ENCODE peak calls at places on chromosome 2, in four cellular contexts. X is neural progenitor cell; G is CD4-positive, CD25-positive, alpha-beta regulatory T cell; O is RWPE1. N is an unnamed sample.

GRCh38 chr2:215358891-215359575 is 47.2 kb downstream of the ATIC start:
- DNase-seq in O (no peak), G (no peak), X (no peak), N (no peak)

GRCh38 chr2:20450201-20451108 is 3.6 kb downstream of the RHOB start:
- DNase-seq in O (no peak), G (no peak), X (peak), N (no peak)

GRCh38 chr2:207475546-207475945 is 54.2 kb upstream of the CREB1 start:
- DNase-seq in O (no peak), X (no peak), G (no peak), N (no peak)

GRCh38 chr2:85843543-85843942 is 45.2 kb downstream of the ST3GAL5 start:
- DNase-seq in X (peak), G (peak), O (no peak), N (peak)

GRCh38 chr2:231452799-231453508 is 11.3 kb downstream of the NCL start:
- DNase-seq in G (no peak), X (peak), O (no peak), N (no peak)

GRCh38 chr2:150718280-150718679 is 230.8 kb upstream of the RND3 start:
- DNase-seq in O (no peak), G (no peak), X (no peak), N (no peak)

GRCh38 chr2:230162981-230163380 is 56.8 kb downstream of the SP110 start:
- DNase-seq in O (no peak), X (no peak), G (peak), N (no peak)

GRCh38 chr2:42425697-42426096 is 64.7 kb upstream of the COX7A2L start:
- DNase-seq in O (no peak), G (no peak), X (no peak), N (no peak)

GRCh38 chr2:41934323-41935003 is 113.4 kb upstream of the PKDCC start:
- DNase-seq in G (no peak), O (no peak), X (no peak), N (no peak)

GRCh38 chr2:134207589-134208209 is 46.2 kb upstream of the MGAT5 start:
- DNase-seq in O (peak), G (peak), X (peak), N (peak)

GRCh38 chr2:3465328-3465727 is 54.0 kb downstream of the ADI1 start:
- DNase-seq in G (no peak), O (no peak), X (no peak), N (no peak)

GRCh38 chr2:27708257-27708654 is 44.6 kb downstream of the SLC4A1AP start:
- DNase-seq in O (no peak), X (no peak), G (no peak), N (no peak)

GRCh38 chr2:114610677-114611076 is 168.2 kb downstream of the DPP10 start:
- DNase-seq in X (peak), G (no peak), O (peak), N (no peak)

GRCh38 chr2:165530-165929 is 98.3 kb downstream of the SH3YL1 start:
- DNase-seq in G (no peak), X (no peak), O (no peak), N (no peak)

GRCh38 chr2:110101280-110101844 is 14.3 kb downstream of the MALL start:
- DNase-seq in X (no peak), G (peak), O (peak), N (no peak)

GRCh38 chr2:84971799-84972790 is 1.1 kb downstream of the KCMF1 start:
- DNase-seq in O (no peak), X (peak), G (peak), N (peak)

GRCh38 chr2:240502430-240503121 is 55.2 kb downstream of the ANKMY1 start:
- DNase-seq in G (no peak), X (no peak), O (no peak), N (peak)

GRCh38 chr2:53562407-53562806 is 205.2 kb upstream of the CHAC2 start:
- DNase-seq in O (no peak), G (no peak), X (no peak), N (no peak)

GRCh38 chr2:114753145-114753544 is 310.7 kb downstream of the DPP10 start:
- DNase-seq in O (no peak), G (no peak), X (no peak), N (no peak)

GRCh38 chr2:127633556-127634065 is 12.3 kb upstream of the GPR17 start:
- DNase-seq in G (no peak), O (no peak), X (no peak), N (no peak)
- H3K27ac ChIP-seq in G (no peak), O (no peak), X (no peak), N (no peak)

DNA sequence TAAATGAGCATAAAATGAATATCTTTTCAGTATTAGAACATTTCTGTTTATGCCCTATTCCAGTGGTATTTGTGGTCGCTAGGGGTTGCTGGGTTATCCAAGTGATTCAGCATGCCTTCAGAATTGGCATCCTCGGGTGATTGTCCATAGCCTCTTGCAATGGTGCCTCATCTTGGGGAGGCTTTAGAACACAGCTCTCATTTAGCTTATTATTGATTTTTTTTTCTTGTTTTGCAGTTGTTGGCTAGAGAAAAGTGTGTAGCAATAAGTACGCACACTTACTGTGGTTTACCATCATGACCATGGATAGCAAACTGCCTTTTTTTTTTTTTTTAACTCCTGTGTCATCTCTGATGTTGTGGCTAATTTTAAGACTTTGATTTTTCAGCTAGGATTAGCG is 33.6 kb downstream of the PLEKHA3 start:
- DNase-seq in X (no peak), G (no peak), O (no peak), N (no peak)
- H3K27ac ChIP-seq in X (no peak), G (no peak), O (no peak), N (no peak)

DNA sequence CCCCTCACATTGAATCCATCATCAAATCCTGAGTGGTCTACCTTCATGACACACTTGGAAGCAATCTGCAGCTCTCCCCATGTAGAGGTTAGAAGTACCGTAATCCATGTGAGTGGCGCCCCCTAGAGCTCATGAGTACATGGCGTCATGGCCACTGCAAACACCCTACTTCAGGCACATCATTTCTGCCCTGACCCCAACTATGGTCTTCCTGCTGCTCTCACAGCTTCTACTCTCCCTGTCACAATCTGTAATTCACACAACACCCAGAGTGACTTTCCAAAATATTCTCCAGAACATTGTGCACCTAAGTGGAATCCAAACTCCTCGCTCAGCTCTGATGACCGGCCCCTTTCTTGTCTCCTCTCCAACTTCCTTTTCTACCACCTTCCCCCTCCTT is 141.9 kb downstream of the ANKRD44 start:
- DNase-seq in G (peak), O (no peak), X (peak), N (peak)
- H3K27ac ChIP-seq in G (peak), O (no peak), X (no peak), N (no peak)

DNA sequence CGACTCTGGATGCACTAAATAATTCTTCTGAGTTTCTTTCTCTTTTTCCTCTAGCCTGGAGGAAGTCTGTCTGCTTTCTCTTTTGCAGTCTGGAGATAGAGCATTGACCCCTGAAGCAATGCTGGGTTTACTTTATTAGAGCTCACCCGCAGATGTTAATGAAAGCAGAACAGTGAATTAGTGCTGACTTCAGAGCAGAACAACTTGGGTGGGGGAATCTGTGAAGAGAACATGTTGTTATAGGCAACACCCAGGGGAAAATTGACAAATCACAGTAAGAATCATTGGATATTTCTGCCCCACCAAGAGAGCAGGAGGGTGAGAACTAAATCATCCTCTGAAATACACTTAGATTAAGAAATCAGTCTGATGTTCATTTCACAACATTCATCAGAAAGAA is 164.9 kb downstream of the FMNL2 start:
- DNase-seq in X (no peak), O (no peak), G (no peak), N (no peak)
- H3K27ac ChIP-seq in X (no peak), O (no peak), G (no peak), N (no peak)

DNA sequence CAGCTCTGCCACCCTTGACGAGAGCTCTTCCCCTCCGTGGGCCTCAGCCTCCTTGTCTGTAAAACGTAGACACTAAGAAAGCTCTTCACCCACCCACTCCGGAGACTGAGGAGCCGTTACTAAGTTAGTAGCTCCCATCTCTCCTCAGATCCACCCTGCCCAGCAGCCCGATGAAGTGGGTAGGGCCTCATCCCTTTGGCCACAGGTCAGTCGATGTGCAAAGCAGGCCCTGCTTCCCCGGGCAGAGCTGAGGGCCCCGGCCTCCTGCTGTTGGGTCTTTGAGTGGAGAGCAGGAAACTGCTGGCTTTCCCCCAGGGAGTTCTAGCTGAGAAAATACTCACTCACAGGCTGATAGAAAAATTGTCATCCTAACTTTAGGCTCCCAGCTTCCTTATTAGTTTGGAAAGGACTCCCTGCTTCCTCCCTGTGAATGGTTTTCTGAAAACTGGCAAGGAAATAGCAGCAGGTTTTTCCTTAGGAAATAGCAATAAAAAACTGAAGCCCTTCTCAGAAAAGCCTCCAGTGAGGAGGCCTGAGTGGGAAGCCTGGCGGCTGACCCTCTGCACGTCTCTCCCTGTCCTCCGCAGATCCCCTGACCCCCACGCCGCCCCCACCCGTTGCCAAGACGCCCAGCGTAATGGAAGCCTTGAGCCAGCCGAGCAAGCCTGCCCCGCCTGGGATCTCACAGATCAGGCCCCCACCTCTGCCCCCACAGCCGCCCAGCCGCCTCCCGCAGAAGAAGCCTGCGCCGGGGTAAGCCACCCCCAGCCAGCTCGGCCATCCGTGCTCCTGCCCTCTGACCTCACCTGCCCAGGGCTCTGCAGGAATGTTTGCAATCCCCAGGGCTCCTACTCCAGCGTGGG is 30.2 kb downstream of the ITGB1BP1 start:
- DNase-seq in O (no peak), G (no peak), X (peak), N (no peak)
- H3K27ac ChIP-seq in O (peak), G (no peak), X (peak), N (no peak)

GRCh38 chr2:162293122-162293781 is 25.2 kb downstream of the IFIH1 start:
- DNase-seq in X (no peak), G (no peak), O (peak), N (no peak)
- H3K27ac ChIP-seq in X (no peak), G (no peak), O (no peak), N (no peak)

GRCh38 chr2:102758433-102758832 is 3.4 kb upstream of the TMEM182 start:
- DNase-seq in O (no peak), X (no peak), G (no peak), N (no peak)

GRCh38 chr2:102753563-102754159 is 8.2 kb upstream of the TMEM182 start:
- DNase-seq in X (peak), G (peak), O (peak), N (no peak)

GRCh38 chr2:102749938-102750337 is 11.9 kb upstream of the TMEM182 start:
- DNase-seq in X (no peak), O (no peak), G (no peak), N (no peak)

GRCh38 chr2:102754746-102755145 is 7.1 kb upstream of the TMEM182 start:
- DNase-seq in O (no peak), G (no peak), X (no peak), N (no peak)

GRCh38 chr2:102755284-102755683 is 6.5 kb upstream of the TMEM182 start:
- DNase-seq in G (no peak), O (no peak), X (no peak), N (no peak)
- H3K27ac ChIP-seq in G (no peak), O (no peak), X (no peak), N (no peak)

GRCh38 chr2:160405077-160405865 is 88.3 kb downstream of the RBMS1 start:
- DNase-seq in X (peak), O (no peak), G (no peak), N (no peak)
- H3K27ac ChIP-seq in X (peak), O (no peak), G (no peak), N (no peak)

DNA sequence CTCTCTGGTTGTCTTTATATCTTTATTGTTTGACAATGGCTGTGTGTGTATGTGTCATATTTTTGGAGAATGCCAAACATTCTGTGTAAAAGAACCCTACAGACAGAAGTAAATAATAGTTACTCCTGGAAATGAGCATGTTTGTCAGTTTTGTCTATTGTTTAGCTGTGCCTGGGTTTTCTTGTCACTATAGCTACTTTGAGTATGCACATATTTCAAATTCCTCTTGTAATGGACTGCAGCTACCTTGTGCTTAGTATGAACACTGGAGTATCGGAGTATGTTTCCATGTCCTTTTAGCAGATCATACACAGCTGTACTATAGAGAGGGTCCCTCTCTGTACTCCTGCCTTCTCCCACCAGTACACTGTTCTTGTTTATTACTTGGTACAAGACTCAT is 58.0 kb upstream of the DOCK10 start:
- DNase-seq in O (no peak), G (no peak), X (no peak), N (no peak)
- H3K27ac ChIP-seq in O (no peak), G (no peak), X (no peak), N (no peak)

GRCh38 chr2:147845608-147846002 is 776 bp downstream of the ACVR2A start:
- DNase-seq in G (no peak), O (peak), X (no peak), N (no peak)
- H3K27ac ChIP-seq in G (no peak), O (no peak), X (no peak), N (no peak)